ENCODE peak calls at places on chromosomes 13 and 19, in six cellular contexts. One of them, this sample, is unnamed.

GRCh38 chr19:5113101-5113557 is 144.2 kb downstream of the KDM4B start:
- DNase-seq in BE2C: peak
- DNase-seq in body of pancreas: no peak
- DNase-seq in mucosa of descending colon: no peak
- DNase-seq in HFFc6: peak
- DNase-seq in CD8-positive, alpha-beta T cell: no peak
- DNase-seq in this sample: no peak

GRCh38 chr19:28314771-28315170 is 898.2 kb downstream of the UQCRFS1 start:
- DNase-seq in CD8-positive, alpha-beta T cell: no peak
- DNase-seq in HFFc6: no peak
- DNase-seq in BE2C: no peak
- DNase-seq in mucosa of descending colon: no peak
- DNase-seq in body of pancreas: no peak
- DNase-seq in this sample: no peak

GRCh38 chr13:112619730-112620639 is 32.0 kb upstream of the TUBGCP3 start:
- DNase-seq in body of pancreas: no peak
- DNase-seq in BE2C: peak
- DNase-seq in mucosa of descending colon: no peak
- DNase-seq in HFFc6: no peak
- DNase-seq in CD8-positive, alpha-beta T cell: no peak
- DNase-seq in this sample: no peak

GRCh38 chr19:34692541-34692940 is 15.1 kb downstream of the ZNF302 start:
- DNase-seq in CD8-positive, alpha-beta T cell: no peak
- DNase-seq in body of pancreas: no peak
- DNase-seq in BE2C: no peak
- DNase-seq in HFFc6: no peak
- DNase-seq in mucosa of descending colon: no peak
- DNase-seq in this sample: no peak

GRCh38 chr19:19587776-19588175 is 30.7 kb downstream of the PBX4 start:
- DNase-seq in CD8-positive, alpha-beta T cell: no peak
- DNase-seq in mucosa of descending colon: no peak
- DNase-seq in HFFc6: no peak
- DNase-seq in body of pancreas: no peak
- DNase-seq in BE2C: no peak
- DNase-seq in this sample: no peak

GRCh38 chr19:5487222-5487621 is 32.0 kb downstream of the ZNRF4 start:
- DNase-seq in body of pancreas: peak
- DNase-seq in mucosa of descending colon: no peak
- DNase-seq in CD8-positive, alpha-beta T cell: no peak
- DNase-seq in HFFc6: no peak
- DNase-seq in BE2C: no peak
- DNase-seq in this sample: no peak

GRCh38 chr19:18433735-18434398 is 4.1 kb downstream of the ISYNA1 start:
- DNase-seq in HFFc6: no peak
- DNase-seq in CD8-positive, alpha-beta T cell: no peak
- DNase-seq in BE2C: peak
- DNase-seq in body of pancreas: no peak
- DNase-seq in mucosa of descending colon: peak
- DNase-seq in this sample: no peak

GRCh38 chr13:27644302-27644701 is 22.6 kb downstream of the POLR1D start:
- DNase-seq in BE2C: no peak
- DNase-seq in mucosa of descending colon: no peak
- DNase-seq in CD8-positive, alpha-beta T cell: no peak
- DNase-seq in body of pancreas: no peak
- DNase-seq in HFFc6: peak
- DNase-seq in this sample: no peak

GRCh38 chr19:45103625-45104319 is 10.8 kb downstream of the PPP1R37 start:
- DNase-seq in mucosa of descending colon: no peak
- DNase-seq in HFFc6: no peak
- DNase-seq in CD8-positive, alpha-beta T cell: peak
- DNase-seq in BE2C: no peak
- DNase-seq in body of pancreas: peak
- DNase-seq in this sample: no peak

GRCh38 chr19:53945441-53945840 is 17.3 kb upstream of the CACNG8 start:
- DNase-seq in mucosa of descending colon: no peak
- DNase-seq in BE2C: no peak
- DNase-seq in body of pancreas: no peak
- DNase-seq in HFFc6: no peak
- DNase-seq in CD8-positive, alpha-beta T cell: no peak
- DNase-seq in this sample: no peak

GRCh38 chr19:51371186-51371690 is 1.2 kb downstream of the NKG7 start:
- DNase-seq in HFFc6: no peak
- DNase-seq in mucosa of descending colon: no peak
- DNase-seq in body of pancreas: no peak
- DNase-seq in CD8-positive, alpha-beta T cell: no peak
- DNase-seq in BE2C: no peak
- DNase-seq in this sample: no peak

GRCh38 chr19:1840541-1841115 is 7.7 kb downstream of the REXO1 start:
- DNase-seq in BE2C: no peak
- DNase-seq in CD8-positive, alpha-beta T cell: no peak
- DNase-seq in mucosa of descending colon: no peak
- DNase-seq in HFFc6: no peak
- DNase-seq in body of pancreas: no peak
- DNase-seq in this sample: no peak

GRCh38 chr13:53783466-53783865 is 754.9 kb downstream of the OLFM4 start:
- DNase-seq in mucosa of descending colon: no peak
- DNase-seq in body of pancreas: peak
- DNase-seq in HFFc6: no peak
- DNase-seq in CD8-positive, alpha-beta T cell: no peak
- DNase-seq in BE2C: no peak
- DNase-seq in this sample: no peak

GRCh38 chr19:33220735-33221134 is 4.9 kb downstream of the SLC7A10 start:
- DNase-seq in body of pancreas: no peak
- DNase-seq in mucosa of descending colon: no peak
- DNase-seq in CD8-positive, alpha-beta T cell: no peak
- DNase-seq in HFFc6: no peak
- DNase-seq in BE2C: no peak
- DNase-seq in this sample: no peak

GRCh38 chr19:5718579-5719273 is 1.2 kb downstream of the LONP1 start:
- DNase-seq in body of pancreas: peak
- DNase-seq in CD8-positive, alpha-beta T cell: no peak
- DNase-seq in BE2C: no peak
- DNase-seq in HFFc6: peak
- DNase-seq in mucosa of descending colon: no peak
- DNase-seq in this sample: peak

DNA sequence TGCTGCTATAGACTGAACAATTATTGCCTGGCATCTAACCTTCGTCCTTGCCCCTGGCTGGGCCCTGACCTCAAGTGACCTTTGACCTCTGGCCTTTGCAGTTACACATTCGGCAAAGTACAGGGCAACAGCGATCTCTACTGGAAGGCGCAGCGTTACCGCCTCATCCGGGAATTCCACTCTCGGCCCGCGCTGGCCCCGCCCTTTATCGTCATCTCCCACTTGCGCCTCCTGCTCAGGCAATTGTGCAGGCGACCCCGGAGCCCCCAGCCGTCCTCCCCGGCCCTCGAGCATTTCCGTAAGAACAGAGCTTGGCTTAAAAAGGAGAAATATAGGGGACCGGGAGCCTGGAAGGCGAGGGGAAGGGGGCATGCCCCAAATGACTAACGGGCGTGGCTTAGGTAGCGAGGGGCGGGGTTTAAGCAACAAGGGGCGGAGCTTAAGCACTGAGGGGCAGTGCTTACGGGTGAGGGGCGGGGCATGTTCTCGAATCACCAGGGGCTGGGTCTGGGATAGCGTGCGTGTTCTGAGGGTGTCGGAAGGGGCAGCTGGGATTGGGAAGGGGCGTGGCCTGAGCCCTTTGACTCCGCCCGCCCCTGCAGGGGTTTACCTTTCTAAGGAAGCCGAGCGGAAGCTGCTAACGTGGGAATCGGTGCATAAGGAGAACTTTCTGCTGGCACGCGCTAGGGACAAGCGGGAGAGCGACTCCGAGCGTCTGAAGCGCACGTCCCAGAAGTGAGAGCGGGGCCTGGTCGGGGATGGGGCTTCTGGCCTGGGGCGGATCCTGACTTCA is 52.7 kb downstream of the TRPM4 start:
- DNase-seq in BE2C: peak
- DNase-seq in CD8-positive, alpha-beta T cell: peak
- DNase-seq in body of pancreas: peak
- DNase-seq in HFFc6: no peak
- DNase-seq in mucosa of descending colon: peak
- DNase-seq in this sample: no peak
- TF ChIP-seq CTCF in BE2C: no peak
- TF ChIP-seq CTCF in CD8-positive, alpha-beta T cell: no peak
- TF ChIP-seq CTCF in body of pancreas: peak
- TF ChIP-seq CTCF in HFFc6: peak
- TF ChIP-seq CTCF in mucosa of descending colon: no peak
- TF ChIP-seq CTCF in this sample: no peak

GRCh38 chr13:109275390-109275789 is 511.0 kb downstream of the IRS2 start:
- DNase-seq in HFFc6: no peak
- DNase-seq in body of pancreas: no peak
- DNase-seq in BE2C: no peak
- DNase-seq in CD8-positive, alpha-beta T cell: no peak
- DNase-seq in mucosa of descending colon: no peak
- DNase-seq in this sample: no peak

GRCh38 chr13:109272595-109273325 is 513.6 kb downstream of the IRS2 start:
- DNase-seq in mucosa of descending colon: no peak
- DNase-seq in body of pancreas: no peak
- DNase-seq in CD8-positive, alpha-beta T cell: no peak
- DNase-seq in BE2C: no peak
- DNase-seq in HFFc6: no peak
- DNase-seq in this sample: no peak

GRCh38 chr13:109273326-109273751 is 513.0 kb downstream of the IRS2 start:
- DNase-seq in CD8-positive, alpha-beta T cell: no peak
- DNase-seq in BE2C: no peak
- DNase-seq in body of pancreas: no peak
- DNase-seq in HFFc6: no peak
- DNase-seq in mucosa of descending colon: no peak
- DNase-seq in this sample: no peak

GRCh38 chr13:109275848-109276247 is 510.5 kb downstream of the IRS2 start:
- DNase-seq in BE2C: peak
- DNase-seq in mucosa of descending colon: peak
- DNase-seq in HFFc6: no peak
- DNase-seq in body of pancreas: no peak
- DNase-seq in CD8-positive, alpha-beta T cell: no peak
- DNase-seq in this sample: peak

DNA sequence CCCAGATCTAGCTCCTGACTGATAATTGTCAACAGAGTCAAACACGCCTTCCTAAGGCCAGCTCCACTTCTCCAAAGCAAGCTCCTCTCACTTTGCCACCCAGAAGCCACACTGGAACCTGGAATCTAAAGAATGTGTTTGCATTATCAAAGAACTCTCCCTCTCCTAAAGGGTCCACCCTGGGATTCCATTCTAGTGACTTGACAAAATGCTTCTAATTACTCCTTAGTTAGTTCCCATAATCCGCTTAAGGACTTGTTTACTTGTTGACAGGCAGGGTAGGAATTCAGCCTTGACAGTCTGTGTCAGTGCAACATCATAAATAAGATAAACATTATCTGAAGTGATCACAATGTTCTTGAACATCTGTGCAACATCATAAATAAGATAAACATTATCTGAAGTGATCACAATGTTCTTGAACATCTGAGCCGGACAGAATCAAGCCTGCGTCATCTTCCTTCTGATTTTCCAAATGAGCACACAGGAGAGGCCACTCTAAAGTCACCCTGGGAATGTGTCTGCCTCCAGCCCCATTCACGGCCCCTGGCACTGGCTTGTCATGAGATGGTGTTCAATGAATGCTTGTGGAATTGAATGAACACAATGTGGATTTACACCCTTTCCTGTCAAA is 512.1 kb downstream of the IRS2 start:
- DNase-seq in BE2C: no peak
- DNase-seq in mucosa of descending colon: no peak
- DNase-seq in CD8-positive, alpha-beta T cell: no peak
- DNase-seq in HFFc6: peak
- DNase-seq in body of pancreas: no peak
- DNase-seq in this sample: no peak
- TF ChIP-seq CTCF in BE2C: no peak
- TF ChIP-seq CTCF in mucosa of descending colon: no peak
- TF ChIP-seq CTCF in CD8-positive, alpha-beta T cell: no peak
- TF ChIP-seq CTCF in HFFc6: no peak
- TF ChIP-seq CTCF in body of pancreas: no peak
- TF ChIP-seq CTCF in this sample: no peak

GRCh38 chr13:49240017-49240416 is 7.7 kb upstream of the CDADC1 start:
- DNase-seq in HFFc6: peak
- DNase-seq in CD8-positive, alpha-beta T cell: peak
- DNase-seq in body of pancreas: no peak
- DNase-seq in BE2C: no peak
- DNase-seq in mucosa of descending colon: no peak
- DNase-seq in this sample: no peak
- TF ChIP-seq CTCF in HFFc6: peak
- TF ChIP-seq CTCF in CD8-positive, alpha-beta T cell: peak
- TF ChIP-seq CTCF in body of pancreas: peak
- TF ChIP-seq CTCF in BE2C: peak
- TF ChIP-seq CTCF in mucosa of descending colon: peak
- TF ChIP-seq CTCF in this sample: peak

GRCh38 chr19:49927526-49928264 is 1.3 kb upstream of the ATF5 start:
- DNase-seq in mucosa of descending colon: no peak
- DNase-seq in body of pancreas: no peak
- DNase-seq in HFFc6: no peak
- DNase-seq in BE2C: no peak
- DNase-seq in CD8-positive, alpha-beta T cell: no peak
- DNase-seq in this sample: no peak

GRCh38 chr19:49930483-49931011 is 1.2 kb upstream of the NUP62 start:
- DNase-seq in HFFc6: no peak
- DNase-seq in body of pancreas: no peak
- DNase-seq in CD8-positive, alpha-beta T cell: peak
- DNase-seq in mucosa of descending colon: peak
- DNase-seq in BE2C: peak
- DNase-seq in this sample: no peak

GRCh38 chr19:49929121-49929610 is at the start of the genes ATF5 and NUP62:
- DNase-seq in CD8-positive, alpha-beta T cell: peak
- DNase-seq in BE2C: peak
- DNase-seq in body of pancreas: peak
- DNase-seq in mucosa of descending colon: peak
- DNase-seq in HFFc6: peak
- DNase-seq in this sample: no peak

GRCh38 chr19:49931293-49932040 is 2.2 kb upstream of the NUP62 start:
- DNase-seq in mucosa of descending colon: peak
- DNase-seq in BE2C: no peak
- DNase-seq in HFFc6: no peak
- DNase-seq in body of pancreas: no peak
- DNase-seq in CD8-positive, alpha-beta T cell: no peak
- DNase-seq in this sample: no peak

DNA sequence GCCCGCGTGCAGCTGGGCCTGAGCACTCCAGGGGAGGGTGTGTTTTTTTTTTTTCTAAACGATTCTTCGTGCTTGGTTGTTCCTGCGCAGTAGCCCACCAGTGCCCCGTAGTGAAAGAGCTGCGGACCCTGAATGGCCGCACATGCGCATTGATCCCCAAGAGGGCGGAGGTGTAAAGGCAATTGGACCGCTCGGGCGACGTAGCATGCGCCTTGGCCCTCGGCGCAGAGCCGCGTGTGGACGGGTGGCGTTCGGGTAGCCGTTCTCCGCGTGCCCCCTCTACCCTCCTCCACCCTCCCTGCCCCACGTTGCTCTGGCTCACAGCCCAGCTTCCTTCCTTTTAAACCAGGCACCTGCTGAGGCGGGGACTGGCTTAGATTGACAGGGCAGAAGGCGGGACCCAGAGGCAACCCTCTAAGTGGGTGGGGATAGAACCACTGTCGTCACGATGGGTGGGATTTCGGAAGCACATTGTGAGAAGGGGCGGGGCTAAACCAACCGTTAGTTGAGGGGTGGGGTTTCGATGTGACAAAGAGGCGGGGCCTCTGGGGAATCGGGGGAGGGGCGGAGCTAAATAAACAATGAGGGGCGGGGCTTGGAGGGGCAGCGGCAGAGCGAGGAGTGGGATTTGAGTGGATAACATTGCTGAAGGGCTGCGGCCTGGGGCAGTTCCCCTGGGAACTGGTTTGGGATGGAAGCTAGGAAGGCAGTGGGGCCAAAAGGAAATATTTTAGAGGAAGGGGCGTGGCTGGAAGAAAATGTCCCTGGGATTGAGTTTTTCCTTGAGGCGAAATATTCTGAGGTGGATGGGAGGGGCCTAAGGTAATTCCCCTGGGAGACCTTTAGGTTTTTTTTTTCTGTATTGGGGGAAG is 543 bp upstream of the NUP62 start:
- DNase-seq in body of pancreas: peak
- DNase-seq in HFFc6: peak
- DNase-seq in mucosa of descending colon: peak
- DNase-seq in CD8-positive, alpha-beta T cell: peak
- DNase-seq in BE2C: peak
- DNase-seq in this sample: peak
- TF ChIP-seq CTCF in body of pancreas: no peak
- TF ChIP-seq CTCF in HFFc6: peak
- TF ChIP-seq CTCF in mucosa of descending colon: no peak
- TF ChIP-seq CTCF in CD8-positive, alpha-beta T cell: no peak
- TF ChIP-seq CTCF in BE2C: no peak
- TF ChIP-seq CTCF in this sample: no peak

This sample was measured in LNCaP clone FGC.